ENCODE peak calls at places on chromosomes 12 and 14, in eight cellular contexts. G, S, I, K, J, D, C and O are unnamed samples.

GRCh38 chr14:104746951-104747481 is 5.9 kb upstream of the SIVA1 start:
- DNase-seq in G (no peak), S (peak), C (no peak), K (peak), D (no peak), I (no peak), J (no peak), O (no peak)

GRCh38 chr14:61561144-61561543 is 134.2 kb upstream of the HIF1A start:
- DNase-seq in C (no peak), D (no peak), J (no peak), S (peak), I (no peak), K (no peak), G (no peak), O (no peak)

GRCh38 chr14:68137704-68138619 is 318.4 kb downstream of the RAD51B start:
- DNase-seq in I (peak), K (peak), G (peak), D (no peak), S (peak), C (peak), J (peak), O (peak)

GRCh38 chr12:28539691-28540323 is 349.6 kb downstream of the CCDC91 start:
- DNase-seq in S (no peak), G (no peak), C (no peak), J (no peak), K (no peak), D (no peak), I (no peak), O (no peak)

GRCh38 chr12:14213542-14213941 is 151.9 kb upstream of the ATF7IP start:
- DNase-seq in S (no peak), G (no peak), K (no peak), D (no peak), C (no peak), I (no peak), J (no peak), O (no peak)

GRCh38 chr14:82046512-82047226 is 513.0 kb upstream of the SEL1L start:
- DNase-seq in J (no peak), K (no peak), G (no peak), I (no peak), C (no peak), D (no peak), S (no peak), O (no peak)

GRCh38 chr12:90407841-90408240 is 547.1 kb downstream of the CCER1 start:
- DNase-seq in J (no peak), D (no peak), I (no peak), G (no peak), C (no peak), K (no peak), S (no peak), O (peak)

GRCh38 chr12:45974171-45974719 is 16.1 kb downstream of the SCAF11 start:
- DNase-seq in I (no peak), J (no peak), G (no peak), K (no peak), S (peak), D (no peak), C (no peak), O (no peak)

GRCh38 chr12:8612629-8613028 is at the start of gene AICDA:
- DNase-seq in S (no peak), G (no peak), K (no peak), D (no peak), J (no peak), C (peak), I (no peak), O (no peak)

GRCh38 chr12:29245246-29245645 is 96.2 kb downstream of the FAR2 start:
- DNase-seq in I (no peak), J (no peak), D (no peak), C (peak), S (peak), K (no peak), G (no peak), O (no peak)

GRCh38 chr12:124432376-124432775 is 135.0 kb downstream of the NCOR2 start:
- DNase-seq in I (no peak), S (no peak), C (no peak), D (no peak), K (no peak), J (no peak), G (no peak), O (no peak)

GRCh38 chr14:64673748-64674147 is 30.5 kb upstream of the PLEKHG3 start:
- DNase-seq in S (peak), K (peak), I (no peak), D (peak), J (no peak), G (no peak), C (peak), O (peak)

DNA sequence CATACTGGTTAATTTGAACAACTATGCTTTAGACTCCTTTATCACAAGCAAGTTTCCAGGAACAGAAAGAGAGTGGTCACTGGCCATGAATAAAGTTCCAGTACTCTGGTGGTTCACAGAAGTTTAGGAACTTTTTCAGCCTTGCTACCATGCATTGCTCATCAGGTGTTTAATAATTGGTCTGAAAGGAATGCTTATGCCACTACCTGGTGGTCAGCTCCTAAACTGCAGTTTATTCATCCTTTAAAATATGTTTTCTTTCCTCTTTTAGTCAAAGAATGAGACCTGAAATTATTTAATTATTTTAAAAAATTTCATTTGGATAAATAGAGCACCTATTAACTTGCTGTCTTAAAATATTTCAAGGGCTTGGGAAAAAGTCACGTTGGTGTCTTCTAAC is 260.1 kb upstream of the OR4E1 start:
- DNase-seq in G (no peak), S (no peak), D (no peak), J (no peak), K (no peak), I (no peak), C (no peak), O (no peak)
- TF ChIP-seq CTCF in G (peak), S (no peak), D (peak), J (peak), K (peak), I (peak), C (no peak), O (peak)

GRCh38 chr14:100031506-100032281 is 33.5 kb upstream of the EVL start:
- DNase-seq in I (peak), S (peak), C (no peak), K (peak), J (no peak), G (no peak), D (no peak), O (no peak)

GRCh38 chr14:100030441-100031153 is 34.6 kb upstream of the EVL start:
- DNase-seq in J (no peak), I (no peak), G (no peak), D (no peak), K (peak), S (peak), C (no peak), O (no peak)

GRCh38 chr14:100027771-100028490 is 37.3 kb upstream of the EVL start:
- DNase-seq in S (peak), C (no peak), I (no peak), D (no peak), G (no peak), J (no peak), K (no peak), O (no peak)

GRCh38 chr14:100032749-100033148 is 32.5 kb upstream of the EVL start:
- DNase-seq in S (no peak), J (no peak), D (no peak), I (no peak), K (no peak), C (no peak), G (no peak), O (no peak)

DNA sequence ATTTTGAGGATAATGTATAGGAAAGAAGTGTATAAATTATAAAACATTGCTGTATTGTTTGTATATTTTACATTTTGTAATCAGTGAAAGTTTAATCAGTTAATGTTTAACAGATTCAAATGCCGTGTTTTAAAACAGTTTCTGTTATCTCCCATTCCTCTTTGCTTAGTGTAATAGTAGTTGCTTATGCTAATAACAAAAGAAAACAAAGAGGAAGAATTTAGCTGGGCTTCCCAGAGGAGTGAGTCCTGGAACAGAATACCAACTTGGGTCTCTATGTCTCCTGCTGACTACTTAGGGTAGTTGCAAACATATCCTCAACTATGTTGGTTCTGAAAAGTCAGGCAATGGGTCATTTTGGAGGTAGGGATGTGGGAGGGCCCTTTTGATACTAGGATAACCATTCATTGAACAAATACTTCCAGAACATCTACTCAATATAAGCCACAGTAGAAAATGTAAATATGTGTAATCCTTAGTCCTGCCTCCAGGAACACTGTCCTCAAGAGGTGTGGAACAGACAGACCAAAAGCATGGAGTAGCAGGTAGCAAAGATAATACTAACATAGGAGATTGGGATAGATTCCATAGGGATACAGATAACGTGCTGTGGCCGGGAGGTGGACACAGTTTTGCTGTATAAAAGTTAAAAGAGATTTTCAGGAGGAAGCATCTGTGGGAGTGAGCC is 36.1 kb upstream of the EVL start:
- DNase-seq in C (no peak), J (no peak), K (no peak), S (peak), I (no peak), G (no peak), D (no peak), O (no peak)
- TF ChIP-seq CTCF in C (no peak), J (no peak), K (peak), S (no peak), I (peak), G (no peak), D (no peak), O (no peak)

DNA sequence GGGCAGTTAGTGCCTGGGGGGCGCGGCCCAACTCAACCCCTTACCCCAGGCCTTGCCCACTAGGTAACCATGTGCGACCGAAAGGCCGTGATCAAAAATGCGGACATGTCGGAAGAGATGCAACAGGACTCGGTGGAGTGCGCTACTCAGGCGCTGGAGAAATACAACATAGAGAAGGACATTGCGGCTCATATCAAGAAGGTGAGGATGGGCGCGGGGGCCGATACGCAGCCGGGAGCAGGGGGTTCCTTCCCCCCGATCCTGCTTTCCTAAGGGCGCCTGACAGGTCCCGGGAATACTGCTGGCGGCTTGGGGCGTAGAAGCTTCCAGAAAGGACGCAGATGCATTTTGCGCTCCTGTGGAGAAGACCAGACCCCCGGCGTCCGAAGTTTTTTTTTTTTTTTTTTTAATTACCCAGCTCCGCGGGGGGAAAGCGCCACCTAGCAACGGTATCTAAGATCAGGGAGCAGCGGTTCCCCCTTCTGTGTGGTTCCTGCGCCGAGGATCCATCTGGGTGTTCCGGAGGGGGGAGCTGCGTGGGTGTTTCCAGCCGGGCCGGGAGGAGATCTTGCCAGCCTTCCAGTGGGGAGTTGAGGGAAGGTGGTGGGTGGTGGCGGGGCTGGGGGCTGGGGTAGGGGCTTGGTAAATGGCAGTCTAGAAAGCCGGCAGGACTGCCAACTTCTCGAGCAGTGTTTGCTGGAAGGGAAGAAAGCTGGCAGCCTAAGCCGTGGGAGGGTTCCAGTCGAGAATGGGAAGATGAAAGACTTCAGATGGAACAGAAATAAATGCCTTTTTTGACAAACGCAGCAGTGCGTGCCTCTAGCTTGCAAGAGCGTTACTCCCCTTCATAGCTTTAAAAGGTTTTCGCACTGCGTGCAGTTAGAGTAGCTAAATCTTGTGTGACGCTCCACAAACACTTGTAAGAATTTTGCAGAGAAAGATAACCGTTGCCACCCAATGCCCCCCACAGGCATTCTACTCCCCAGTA is 734 bp downstream of the DYNLL1 start:
- DNase-seq in S (peak), C (peak), K (peak), G (peak), D (peak), J (peak), I (peak), O (peak)
- TF ChIP-seq CTCF in S (no peak), C (peak), K (peak), G (no peak), D (peak), J (no peak), I (no peak), O (no peak)

DNA sequence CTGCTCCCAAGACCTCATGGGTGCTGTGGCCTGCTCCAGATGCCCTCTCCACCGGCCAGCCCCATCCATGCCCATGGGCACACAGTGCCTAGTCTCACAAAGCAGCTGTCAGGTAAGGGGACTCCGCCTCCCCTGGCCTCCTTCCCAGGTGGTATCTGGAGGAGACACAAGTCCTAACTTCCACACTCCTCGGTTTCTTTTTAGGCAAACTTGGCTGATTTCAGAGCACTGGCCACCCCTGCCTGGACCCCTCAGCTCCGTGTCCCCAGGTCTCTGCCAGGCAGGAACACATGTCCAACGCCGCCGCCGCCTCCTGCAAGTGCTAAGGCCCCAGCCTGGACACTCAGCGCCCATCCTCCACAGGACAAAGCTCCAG is 324.1 kb upstream of the DIO3 start:
- DNase-seq in S (no peak), D (no peak), G (no peak), C (no peak), K (no peak), J (no peak), I (no peak), O (no peak)
- TF ChIP-seq CTCF in S (no peak), D (no peak), G (no peak), C (no peak), K (no peak), J (no peak), I (no peak), O (no peak)